ENCODE peak calls at places on chromosomes 12 and 14, in six cellular contexts. O, D, I, J, R and F are unnamed samples.

GRCh38 chr12:14573118-14573517 is 5.4 kb upstream of the PLBD1 start:
- DNase-seq in O (no peak), D (no peak), I (no peak), J (no peak), R (no peak), F (no peak)

GRCh38 chr12:92629349-92630065 is 73.3 kb upstream of the PLEKHG7 start:
- DNase-seq in O (peak), D (no peak), I (no peak), J (no peak), R (peak), F (no peak)

GRCh38 chr14:70036665-70037064 is 152.1 kb downstream of the SLC8A3 start:
- DNase-seq in O (peak), D (no peak), I (no peak), J (no peak), R (no peak), F (no peak)

GRCh38 chr12:105474672-105475071 is 144.2 kb downstream of the C12orf75 start:
- DNase-seq in O (no peak), D (no peak), I (no peak), J (no peak), R (no peak), F (no peak)

GRCh38 chr12:52439420-52439819 is 5.2 kb upstream of the KRT75 start:
- DNase-seq in O (no peak), D (no peak), I (no peak), J (no peak), R (no peak), F (no peak)

GRCh38 chr14:71165650-71166049 is 258.4 kb downstream of the PCNX1 start:
- DNase-seq in O (no peak), D (no peak), I (no peak), J (no peak), R (no peak), F (no peak)

GRCh38 chr14:105275267-105275946 is 25.4 kb downstream of the BRF1 start:
- DNase-seq in O (no peak), D (no peak), I (no peak), J (no peak), R (peak), F (no peak)

GRCh38 chr12:60257063-60257462 is 661.2 kb downstream of the SLC16A7 start:
- DNase-seq in O (no peak), D (no peak), I (no peak), J (no peak), R (peak), F (no peak)

GRCh38 chr12:99004799-99005474 is 359.8 kb downstream of the APAF1 start:
- DNase-seq in O (no peak), D (no peak), I (no peak), J (no peak), R (no peak), F (no peak)

GRCh38 chr14:74161526-74162158 is 76.9 kb downstream of the LIN52 start:
- DNase-seq in O (no peak), D (no peak), I (no peak), J (no peak), R (no peak), F (no peak)

GRCh38 chr12:47896633-47897032 is 8.2 kb downstream of the VDR start:
- DNase-seq in O (peak), D (no peak), I (no peak), J (no peak), R (no peak), F (peak)

GRCh38 chr12:79033788-79034187 is 169.2 kb downstream of the SYT1 start:
- DNase-seq in O (no peak), D (no peak), I (no peak), J (no peak), R (peak), F (no peak)

GRCh38 chr12:14356147-14356546 is 9.3 kb upstream of the ATF7IP start:
- DNase-seq in O (no peak), D (no peak), I (no peak), J (no peak), R (peak), F (no peak)

GRCh38 chr12:102470964-102471363 is 9.4 kb downstream of the IGF1 start:
- DNase-seq in O (no peak), D (no peak), I (no peak), J (no peak), R (no peak), F (no peak)

GRCh38 chr14:50527970-50528369 is 4.4 kb downstream of the MAP4K5 start:
- DNase-seq in O (no peak), D (no peak), I (no peak), J (no peak), R (peak), F (no peak)

GRCh38 chr12:389138-390096 is at the start of gene KDM5A:
- DNase-seq in O (no peak), D (peak), I (peak), J (no peak), R (peak), F (peak)